ENCODE peak calls at places on chromosomes 16 and 17, in four cellular contexts. H is heart left ventricle, P is cardiac muscle cell, N is A549. V is an unnamed sample.
A peak's percentile ranks its signal among the peaks of the same experiment; 100 is the strongest.

GRCh38 chr17:68624381-68624780 is 23.2 kb upstream of the FAM20A start:
- DNase-seq in H (no peak), P (no peak), N (no peak), V (no peak)

GRCh38 chr16:920722-921121 is 50.1 kb downstream of the LMF1 start:
- DNase-seq in H (no peak), P (peak; percentile 15), N (no peak), V (peak; percentile 27)

GRCh38 chr16:4052801-4053662 is 63.2 kb downstream of the ADCY9 start:
- DNase-seq in H (peak; percentile 79), P (peak; percentile 42), N (no peak), V (peak; percentile 78)

GRCh38 chr17:8122391-8122922 is 1.4 kb downstream of the HES7 start:
- DNase-seq in H (no peak), P (no peak), N (peak; percentile 69), V (no peak)

GRCh38 chr16:71629617-71630016 is 3.6 kb downstream of the MARVELD3 start:
- DNase-seq in H (no peak), P (no peak), N (no peak), V (no peak)

GRCh38 chr17:53655591-53655990 is 167.1 kb upstream of the KIF2B start:
- DNase-seq in H (no peak), P (no peak), N (no peak), V (no peak)

GRCh38 chr16:56334761-56335160 is 90.6 kb downstream of the AMFR start:
- DNase-seq in H (no peak), P (no peak), N (no peak), V (no peak)

GRCh38 chr16:1770328-1771071 is 843 bp downstream of the NME3 start:
- DNase-seq in H (peak; percentile 66), P (peak; percentile 62), N (peak; percentile 51), V (peak; percentile 81)

GRCh38 chr17:78484300-78485159 is 92.7 kb downstream of the DNAH17 start:
- DNase-seq in H (no peak), P (peak; percentile 53), N (peak; percentile 58), V (peak; percentile 71)

GRCh38 chr17:5893741-5894140 is 176.4 kb upstream of the WSCD1 start:
- DNase-seq in H (no peak), P (no peak), N (no peak), V (no peak)

GRCh38 chr17:48541574-48542113 is 3.3 kb downstream of the HOXB2 start:
- DNase-seq in H (peak; percentile 68), P (peak; percentile 85), N (no peak), V (peak; percentile 77)

GRCh38 chr17:72373910-72374741 is 253.3 kb downstream of the SOX9 start:
- DNase-seq in H (no peak), P (peak; percentile 34), N (no peak), V (no peak)

GRCh38 chr17:17181666-17182600 is 24.2 kb downstream of the PLD6 start:
- DNase-seq in H (no peak), P (no peak), N (no peak), V (no peak)

GRCh38 chr17:4658478-4659305 is 17.2 kb upstream of the ALOX15 start:
- DNase-seq in H (no peak), P (peak; percentile 88), N (no peak), V (no peak)

GRCh38 chr16:83689385-83689831 is 118.4 kb upstream of the HSBP1 start:
- DNase-seq in H (no peak), P (peak; percentile 96), N (no peak), V (no peak)

GRCh38 chr17:50346313-50347086 is 574 bp downstream of the XYLT2 start:
- DNase-seq in H (peak; percentile 51), P (peak; percentile 19), N (no peak), V (peak; percentile 85)

GRCh38 chr16:82630688-82631087 is 3.9 kb downstream of the CDH13 start:
- DNase-seq in H (no peak), P (peak; percentile 51), N (no peak), V (no peak)

GRCh38 chr17:81129289-81129688 is 36.0 kb upstream of the PVALEF start:
- DNase-seq in H (no peak), P (no peak), N (no peak), V (no peak)

GRCh38 chr16:22372882-22373661 is 1.3 kb downstream of the CDR2 start:
- DNase-seq in H (no peak), P (no peak), N (no peak), V (no peak)

GRCh38 chr17:37490638-37491614 is 1.2 kb downstream of the DUSP14 start:
- DNase-seq in H (peak; percentile 52), P (peak; percentile 84), N (peak; percentile 82), V (peak; percentile 56)

GRCh38 chr17:37494401-37494831 is 4.7 kb downstream of the DUSP14 start:
- DNase-seq in H (no peak), P (peak; percentile 47), N (no peak), V (no peak)

GRCh38 chr17:37494971-37495370 is 5.3 kb downstream of the DUSP14 start:
- DNase-seq in H (no peak), P (no peak), N (no peak), V (no peak)

GRCh38 chr17:37492167-37492566 is 2.5 kb downstream of the DUSP14 start:
- DNase-seq in H (no peak), P (no peak), N (no peak), V (no peak)

DNA sequence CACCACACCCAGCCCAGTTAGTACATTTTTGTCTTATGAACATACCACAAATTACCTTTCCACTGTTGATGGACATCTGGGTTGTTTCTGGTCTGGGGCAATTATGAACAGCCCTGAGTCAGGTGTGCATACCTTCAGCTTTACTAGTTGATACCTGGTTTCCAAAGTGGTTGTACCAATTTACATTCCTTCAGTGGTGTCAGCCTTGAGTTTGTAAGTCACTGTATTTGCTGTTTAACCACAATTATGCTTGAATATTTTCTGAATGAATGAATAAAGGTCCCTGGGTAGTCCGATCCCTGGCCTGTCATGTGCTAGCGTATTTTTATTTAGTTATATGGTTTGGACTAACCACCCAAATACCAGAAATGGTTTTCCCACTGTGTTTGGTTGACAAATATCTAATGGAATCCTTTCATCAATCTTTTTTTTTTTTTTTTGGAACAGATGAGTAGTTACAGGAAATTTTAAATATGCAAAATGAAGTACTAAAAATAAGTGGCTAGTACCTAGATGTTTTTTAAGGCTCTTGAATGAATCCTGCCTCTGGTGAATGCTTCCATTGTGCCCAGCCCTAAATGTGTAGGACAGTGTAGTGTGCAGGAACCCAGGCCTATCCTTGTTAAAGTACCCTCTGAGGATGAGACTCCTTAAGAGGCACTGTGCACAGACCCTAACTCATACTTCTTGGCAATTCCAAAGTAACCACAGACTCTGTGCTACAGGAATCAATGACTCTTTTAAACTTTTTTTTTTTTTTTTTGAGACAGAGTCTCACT is 3.7 kb downstream of the DUSP14 start:
- DNase-seq in H (no peak), P (peak; percentile 56), N (no peak), V (no peak)
- H3K4me1 ChIP-seq in H (peaks cover 43% of the 10 kb centered on the region), P (peaks cover 22% of the 10 kb centered on the region), N (peaks cover 35% of the 10 kb centered on the region), V (peaks cover 2% of the 10 kb centered on the region)

GRCh38 chr16:27333549-27333948 is 19.8 kb downstream of the IL4R start:
- DNase-seq in H (no peak), P (no peak), N (no peak), V (no peak)
- H3K4me1 ChIP-seq in H (peaks cover 34% of the 10 kb centered on the region), P (no peaks in the 10 kb centered on the region), N (no peaks in the 10 kb centered on the region), V (no peaks in the 10 kb centered on the region)

DNA sequence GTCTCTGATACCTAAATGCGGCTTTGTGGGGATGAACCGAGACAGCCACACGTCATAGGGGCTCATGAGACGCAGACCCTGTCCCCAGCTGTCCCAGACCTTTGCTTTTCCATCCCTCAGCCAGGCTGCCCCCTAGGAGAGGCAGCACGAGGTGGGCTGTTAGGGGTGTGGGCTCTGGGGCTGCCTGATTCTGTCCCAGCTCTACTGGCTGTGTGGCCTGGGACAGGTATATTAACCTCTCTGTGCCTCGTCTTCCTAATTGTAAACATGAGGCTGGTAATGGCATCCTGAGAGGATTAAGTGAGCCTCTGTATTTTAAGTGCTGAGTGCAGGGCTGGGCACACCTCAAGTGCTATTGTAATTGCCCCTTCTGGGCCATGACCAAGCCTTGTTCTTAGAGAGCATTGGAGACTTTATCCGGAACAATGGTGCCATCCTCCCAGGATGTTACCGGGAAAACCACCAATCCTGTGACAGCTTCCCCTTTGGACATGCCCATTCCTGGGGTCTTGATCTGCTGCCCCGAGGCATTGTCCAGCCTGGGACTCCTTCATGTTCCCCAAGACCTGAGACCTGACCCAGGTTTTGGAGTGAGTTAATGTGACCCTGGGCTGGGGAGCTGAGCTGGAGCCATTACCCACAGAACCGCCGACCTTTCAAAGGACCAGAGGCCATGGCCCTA is 5.1 kb downstream of the ADGRG1 start:
- DNase-seq in H (no peak), P (no peak), N (no peak), V (no peak)
- H3K4me1 ChIP-seq in H (peaks cover 74% of the 10 kb centered on the region), P (no peaks in the 10 kb centered on the region), N (peaks cover 85% of the 10 kb centered on the region), V (peaks cover 15% of the 10 kb centered on the region)

GRCh38 chr17:77125432-77125901 is 15.3 kb upstream of the SEC14L1 start:
- DNase-seq in H (no peak), P (peak; percentile 75), N (peak; percentile 89), V (no peak)
- H3K4me1 ChIP-seq in H (peaks cover 86% of the 10 kb centered on the region), P (no peaks in the 10 kb centered on the region), N (peaks cover 69% of the 10 kb centered on the region), V (peaks cover 18% of the 10 kb centered on the region)

V was measured in right cardiac atrium.